ENCODE peak calls at places on chromosomes 6 and 20, in four cellular contexts. One of them, this sample, is unnamed.

GRCh38 chr6:11384531-11385309 is 152.3 kb upstream of the NEDD9 start:
- DNase-seq in mesenchymal stem cell: no peak
- DNase-seq in H1: no peak
- DNase-seq in H9: no peak
- DNase-seq in this sample: no peak

GRCh38 chr6:148091394-148091793 is 251.2 kb upstream of the SASH1 start:
- DNase-seq in H1: no peak
- DNase-seq in mesenchymal stem cell: no peak
- DNase-seq in H9: no peak
- DNase-seq in this sample: no peak

GRCh38 chr6:84967389-84967788 is 203.0 kb upstream of the TBX18 start:
- DNase-seq in mesenchymal stem cell: peak
- DNase-seq in H9: peak
- DNase-seq in H1: peak
- DNase-seq in this sample: no peak

GRCh38 chr6:13368079-13368478 is 39.7 kb upstream of the TBC1D7 start:
- DNase-seq in mesenchymal stem cell: no peak
- DNase-seq in H1: no peak
- DNase-seq in H9: no peak
- DNase-seq in this sample: no peak

GRCh38 chr20:20628314-20628713 is 84.1 kb downstream of the RALGAPA2 start:
- DNase-seq in H1: no peak
- DNase-seq in mesenchymal stem cell: no peak
- DNase-seq in H9: no peak
- DNase-seq in this sample: no peak

GRCh38 chr6:1624071-1624847 is 14.5 kb downstream of the FOXC1 start:
- DNase-seq in H1: no peak
- DNase-seq in H9: no peak
- DNase-seq in mesenchymal stem cell: no peak
- DNase-seq in this sample: no peak

GRCh38 chr6:170128346-170128745 is 162.5 kb downstream of the DLL1 start:
- DNase-seq in H9: no peak
- DNase-seq in mesenchymal stem cell: no peak
- DNase-seq in H1: no peak
- DNase-seq in this sample: no peak

GRCh38 chr6:11788043-11788442 is 9.4 kb upstream of the ADTRP start:
- DNase-seq in H1: no peak
- DNase-seq in H9: no peak
- DNase-seq in mesenchymal stem cell: no peak
- DNase-seq in this sample: no peak

GRCh38 chr20:57509665-57510237 is 15.2 kb downstream of the CTCFL start:
- DNase-seq in H1: no peak
- DNase-seq in H9: peak
- DNase-seq in mesenchymal stem cell: no peak
- DNase-seq in this sample: no peak

GRCh38 chr6:155959898-155960297 is 504.3 kb upstream of the NOX3 start:
- DNase-seq in H9: no peak
- DNase-seq in mesenchymal stem cell: no peak
- DNase-seq in H1: no peak
- DNase-seq in this sample: no peak

GRCh38 chr6:119671105-119671504 is 321.5 kb upstream of the MAN1A1 start:
- DNase-seq in H9: peak
- DNase-seq in H1: no peak
- DNase-seq in mesenchymal stem cell: no peak
- DNase-seq in this sample: peak

GRCh38 chr6:33392168-33392947 is 735 bp downstream of the KIFC1 start:
- DNase-seq in H1: no peak
- DNase-seq in mesenchymal stem cell: peak
- DNase-seq in H9: no peak
- DNase-seq in this sample: no peak

GRCh38 chr6:107491791-107492674 is 2.1 kb downstream of the SOBP start:
- DNase-seq in H1: no peak
- DNase-seq in mesenchymal stem cell: peak
- DNase-seq in H9: no peak
- DNase-seq in this sample: no peak

GRCh38 chr6:48766349-48766748 is 655.4 kb upstream of the PTCHD4 start:
- DNase-seq in mesenchymal stem cell: no peak
- DNase-seq in H9: no peak
- DNase-seq in H1: no peak
- DNase-seq in this sample: no peak

GRCh38 chr20:33518071-33518470 is 28.2 kb downstream of the CBFA2T2 start:
- DNase-seq in H1: peak
- DNase-seq in H9: no peak
- DNase-seq in mesenchymal stem cell: peak
- DNase-seq in this sample: no peak

GRCh38 chr6:105041880-105042279 is 85.0 kb downstream of the LIN28B start:
- DNase-seq in H9: no peak
- DNase-seq in H1: no peak
- DNase-seq in mesenchymal stem cell: no peak
- DNase-seq in this sample: no peak

GRCh38 chr20:46361386-46361785 is 45.0 kb downstream of the ELMO2 start:
- DNase-seq in mesenchymal stem cell: no peak
- DNase-seq in H9: no peak
- DNase-seq in H1: no peak
- DNase-seq in this sample: no peak

GRCh38 chr6:109340811-109341210 is 41.5 kb downstream of the CD164 start:
- DNase-seq in H1: no peak
- DNase-seq in mesenchymal stem cell: no peak
- DNase-seq in H9: no peak
- DNase-seq in this sample: no peak

GRCh38 chr20:23361108-23361650 is 803 bp upstream of the GZF1 start:
- DNase-seq in mesenchymal stem cell: peak
- DNase-seq in H1: no peak
- DNase-seq in H9: no peak
- DNase-seq in this sample: no peak

GRCh38 chr6:35161265-35161664 is 20.1 kb upstream of the TCP11 start:
- DNase-seq in H1: no peak
- DNase-seq in H9: no peak
- DNase-seq in mesenchymal stem cell: no peak
- DNase-seq in this sample: no peak

GRCh38 chr20:47343007-47343472 is 13.5 kb downstream of the ZMYND8 start:
- DNase-seq in H9: no peak
- DNase-seq in H1: no peak
- DNase-seq in mesenchymal stem cell: peak
- DNase-seq in this sample: no peak

GRCh38 chr6:33583591-33584155 is 3.6 kb upstream of the BAK1 start:
- DNase-seq in mesenchymal stem cell: peak
- DNase-seq in H1: no peak
- DNase-seq in H9: peak
- DNase-seq in this sample: no peak

GRCh38 chr6:148144917-148145521 is 197.6 kb upstream of the SASH1 start:
- DNase-seq in mesenchymal stem cell: peak
- DNase-seq in H9: peak
- DNase-seq in H1: peak
- DNase-seq in this sample: peak

GRCh38 chr20:50286609-50287008 is 96.0 kb downstream of the CEBPB start:
- DNase-seq in H1: no peak
- DNase-seq in mesenchymal stem cell: peak
- DNase-seq in H9: peak
- DNase-seq in this sample: no peak

DNA sequence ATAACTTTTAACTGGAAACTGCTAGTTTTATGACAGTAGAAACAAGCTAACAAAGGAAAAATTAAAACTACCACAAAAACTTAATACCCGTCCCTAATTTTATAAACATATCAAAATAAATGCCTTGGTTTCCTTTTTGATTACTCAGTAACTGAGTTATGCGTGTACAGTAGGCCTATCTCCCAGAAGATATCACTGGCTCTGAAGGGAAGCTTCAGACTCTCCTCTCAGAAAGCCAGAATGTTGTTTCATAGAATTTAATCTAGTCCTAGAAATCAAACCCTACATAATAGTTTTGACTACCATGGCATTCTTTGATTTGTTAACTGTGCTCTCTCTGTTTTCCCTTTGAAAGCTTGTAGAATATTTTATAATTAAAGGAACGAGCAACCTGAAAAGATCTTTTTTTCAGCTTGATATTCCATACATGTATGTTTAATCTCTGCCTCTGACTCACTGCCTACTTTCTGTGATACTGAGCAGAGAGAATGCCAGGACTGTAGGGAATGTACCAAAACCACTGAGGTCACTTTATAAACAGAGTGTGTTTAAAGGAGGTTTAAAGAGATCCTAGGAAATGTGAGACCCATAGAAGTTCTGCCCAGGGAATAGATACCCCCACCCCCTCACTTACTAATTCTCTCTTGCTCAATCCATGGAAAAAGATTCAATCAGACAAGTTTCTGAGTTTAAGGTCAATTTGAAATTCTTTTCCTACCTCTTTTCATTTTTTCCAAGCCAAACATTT is 311.5 kb downstream of the HDGFL1 start:
- DNase-seq in mesenchymal stem cell: peak
- DNase-seq in H1: no peak
- DNase-seq in H9: no peak
- DNase-seq in this sample: no peak
- H2BK15ac ChIP-seq in mesenchymal stem cell: no peak
- H2BK15ac ChIP-seq in H1: no peak
- H2BK15ac ChIP-seq in H9: no peak
- H2BK15ac ChIP-seq in this sample: no peak

GRCh38 chr6:135439549-135439948 is 58.0 kb downstream of the AHI1 start:
- DNase-seq in H1: no peak
- DNase-seq in mesenchymal stem cell: no peak
- DNase-seq in H9: no peak
- DNase-seq in this sample: no peak

GRCh38 chr6:135438907-135439535 is 58.5 kb downstream of the AHI1 start:
- DNase-seq in H1: no peak
- DNase-seq in H9: no peak
- DNase-seq in mesenchymal stem cell: peak
- DNase-seq in this sample: no peak

GRCh38 chr6:135440087-135440792 is 57.3 kb downstream of the AHI1 start:
- DNase-seq in H1: no peak
- DNase-seq in mesenchymal stem cell: no peak
- DNase-seq in H9: no peak
- DNase-seq in this sample: no peak
- H2BK12ac ChIP-seq in H1: no peak
- H2BK12ac ChIP-seq in mesenchymal stem cell: no peak
- H2BK12ac ChIP-seq in H9: no peak
- H2BK12ac ChIP-seq in this sample: no peak

DNA sequence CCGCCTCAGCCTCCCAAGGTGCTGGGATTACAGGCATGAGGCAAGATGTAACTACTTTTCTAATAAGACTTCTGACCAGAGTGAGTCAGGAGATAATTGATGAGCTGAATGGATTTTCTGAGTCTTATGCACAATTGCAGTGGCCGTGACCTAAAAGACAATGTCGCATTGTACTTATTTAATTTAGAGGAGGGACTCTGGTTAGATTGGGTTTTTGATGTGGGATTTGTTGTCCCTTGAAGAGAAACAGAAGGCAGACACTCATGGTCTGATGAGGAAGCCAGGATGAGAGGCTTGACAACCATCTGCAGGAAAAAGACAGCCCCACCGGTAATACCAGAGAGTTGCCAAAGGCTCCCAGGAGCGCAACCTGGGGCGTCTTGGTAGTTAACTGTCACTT is 68.0 kb downstream of the ISM1 start:
- DNase-seq in H9: no peak
- DNase-seq in mesenchymal stem cell: no peak
- DNase-seq in H1: no peak
- DNase-seq in this sample: no peak
- H3K27ac ChIP-seq in H9: no peak
- H3K27ac ChIP-seq in mesenchymal stem cell: no peak
- H3K27ac ChIP-seq in H1: no peak
- H3K27ac ChIP-seq in this sample: no peak

DNA sequence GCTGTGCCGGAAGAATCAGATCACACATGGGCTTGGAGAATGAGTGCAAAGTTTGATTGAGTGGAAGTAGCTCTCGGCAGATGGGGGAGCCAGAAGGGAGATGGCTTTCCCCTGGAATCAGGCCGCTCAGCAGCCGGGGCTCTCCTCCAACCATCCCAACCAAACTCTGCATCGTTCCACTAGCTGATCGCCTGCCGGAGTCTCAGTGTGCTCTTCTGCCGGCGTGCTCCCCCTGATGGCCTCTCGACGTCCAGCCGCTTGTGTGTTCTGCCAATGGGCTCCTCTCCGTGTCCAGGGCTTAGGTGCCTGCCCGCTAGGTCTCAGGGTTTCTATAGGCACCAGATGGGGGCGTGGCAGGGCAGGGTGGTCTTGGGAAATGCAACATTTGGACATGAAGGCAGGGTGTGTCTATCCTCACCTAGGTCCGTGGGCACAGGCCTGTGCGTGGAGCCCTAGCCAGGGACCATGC is 4.9 kb upstream of the BIRC7 start:
- DNase-seq in mesenchymal stem cell: peak
- DNase-seq in H1: no peak
- DNase-seq in H9: peak
- DNase-seq in this sample: peak
- H2BK15ac ChIP-seq in mesenchymal stem cell: no peak
- H2BK15ac ChIP-seq in H1: no peak
- H2BK15ac ChIP-seq in H9: no peak
- H2BK15ac ChIP-seq in this sample: peak

This sample was measured in neuronal stem cell.